ENCODE peak calls at places on chromosomes 13 and 19, in eight cellular contexts. One of them, this sample, is unnamed.
A peak's percentile ranks its signal among the peaks of the same experiment; 100 is the strongest.

GRCh38 chr13:27919299-27919933 is 384 bp upstream of the PDX1 start:
- DNase-seq in adrenal gland: no peak
- DNase-seq in uterus: no peak
- DNase-seq in upper lobe of left lung: no peak
- DNase-seq in K562: no peak
- DNase-seq in right lobe of liver: no peak
- DNase-seq in H1: no peak
- DNase-seq in A549: peak; percentile 53
- DNase-seq in this sample: no peak

GRCh38 chr13:100497394-100497793 is 91.2 kb downstream of the GGACT start:
- DNase-seq in A549: no peak
- DNase-seq in uterus: no peak
- DNase-seq in adrenal gland: no peak
- DNase-seq in K562: peak; percentile 11
- DNase-seq in H1: no peak
- DNase-seq in right lobe of liver: no peak
- DNase-seq in upper lobe of left lung: no peak
- DNase-seq in this sample: no peak

GRCh38 chr13:113668491-113668971 is 1.5 kb downstream of the GRK1 start:
- DNase-seq in adrenal gland: no peak
- DNase-seq in right lobe of liver: peak; percentile 46
- DNase-seq in upper lobe of left lung: peak; percentile 58
- DNase-seq in uterus: peak; percentile 5
- DNase-seq in H1: no peak
- DNase-seq in K562: no peak
- DNase-seq in A549: no peak
- DNase-seq in this sample: no peak

GRCh38 chr13:108987488-108987887 is 358.1 kb downstream of the MYO16 start:
- DNase-seq in H1: no peak
- DNase-seq in adrenal gland: no peak
- DNase-seq in right lobe of liver: no peak
- DNase-seq in upper lobe of left lung: no peak
- DNase-seq in uterus: no peak
- DNase-seq in K562: no peak
- DNase-seq in A549: no peak
- DNase-seq in this sample: no peak

GRCh38 chr19:1837625-1838105 is 10.6 kb downstream of the REXO1 start:
- DNase-seq in K562: peak; percentile 83
- DNase-seq in uterus: no peak
- DNase-seq in H1: no peak
- DNase-seq in A549: no peak
- DNase-seq in right lobe of liver: no peak
- DNase-seq in upper lobe of left lung: peak; percentile 92
- DNase-seq in adrenal gland: peak; percentile 77
- DNase-seq in this sample: no peak

GRCh38 chr13:48478401-48478800 is 54.5 kb downstream of the RCBTB2 start:
- DNase-seq in uterus: no peak
- DNase-seq in H1: no peak
- DNase-seq in adrenal gland: no peak
- DNase-seq in right lobe of liver: no peak
- DNase-seq in upper lobe of left lung: no peak
- DNase-seq in A549: no peak
- DNase-seq in K562: no peak
- DNase-seq in this sample: no peak

GRCh38 chr19:29587518-29587986 is 18.5 kb upstream of the POP4 start:
- DNase-seq in upper lobe of left lung: no peak
- DNase-seq in A549: no peak
- DNase-seq in right lobe of liver: no peak
- DNase-seq in K562: no peak
- DNase-seq in adrenal gland: no peak
- DNase-seq in H1: no peak
- DNase-seq in uterus: no peak
- DNase-seq in this sample: no peak

GRCh38 chr13:43273362-43273761 is 250.0 kb downstream of the DNAJC15 start:
- DNase-seq in right lobe of liver: no peak
- DNase-seq in upper lobe of left lung: no peak
- DNase-seq in A549: no peak
- DNase-seq in K562: no peak
- DNase-seq in adrenal gland: no peak
- DNase-seq in H1: no peak
- DNase-seq in uterus: no peak
- DNase-seq in this sample: no peak

GRCh38 chr19:57708641-57709354 is at the start of gene ZNF154:
- DNase-seq in upper lobe of left lung: peak; percentile 78
- DNase-seq in K562: no peak
- DNase-seq in right lobe of liver: no peak
- DNase-seq in uterus: no peak
- DNase-seq in A549: no peak
- DNase-seq in adrenal gland: peak; percentile 83
- DNase-seq in H1: peak; percentile 65
- DNase-seq in this sample: no peak

GRCh38 chr13:112900691-112901091 is 68.3 kb upstream of the MCF2L start:
- DNase-seq in adrenal gland: no peak
- DNase-seq in uterus: no peak
- DNase-seq in K562: no peak
- DNase-seq in right lobe of liver: no peak
- DNase-seq in A549: no peak
- DNase-seq in H1: no peak
- DNase-seq in upper lobe of left lung: peak; percentile 46
- DNase-seq in this sample: no peak

GRCh38 chr13:30030141-30030750 is 179.8 kb upstream of the UBL3 start:
- DNase-seq in uterus: no peak
- DNase-seq in H1: no peak
- DNase-seq in A549: no peak
- DNase-seq in K562: no peak
- DNase-seq in upper lobe of left lung: no peak
- DNase-seq in right lobe of liver: no peak
- DNase-seq in adrenal gland: no peak
- DNase-seq in this sample: no peak

GRCh38 chr19:49395581-49396407 is 7.7 kb downstream of the KASH5 start:
- DNase-seq in K562: no peak
- DNase-seq in adrenal gland: no peak
- DNase-seq in upper lobe of left lung: no peak
- DNase-seq in A549: no peak
- DNase-seq in uterus: no peak
- DNase-seq in right lobe of liver: no peak
- DNase-seq in H1: no peak
- DNase-seq in this sample: no peak

GRCh38 chr19:10286803-10287737 is at the start of gene ICAM4:
- DNase-seq in adrenal gland: peak; percentile 84
- DNase-seq in upper lobe of left lung: peak; percentile 91
- DNase-seq in right lobe of liver: peak; percentile 78
- DNase-seq in uterus: peak; percentile 45
- DNase-seq in A549: no peak
- DNase-seq in H1: no peak
- DNase-seq in K562: peak; percentile 95
- DNase-seq in this sample: no peak

DNA sequence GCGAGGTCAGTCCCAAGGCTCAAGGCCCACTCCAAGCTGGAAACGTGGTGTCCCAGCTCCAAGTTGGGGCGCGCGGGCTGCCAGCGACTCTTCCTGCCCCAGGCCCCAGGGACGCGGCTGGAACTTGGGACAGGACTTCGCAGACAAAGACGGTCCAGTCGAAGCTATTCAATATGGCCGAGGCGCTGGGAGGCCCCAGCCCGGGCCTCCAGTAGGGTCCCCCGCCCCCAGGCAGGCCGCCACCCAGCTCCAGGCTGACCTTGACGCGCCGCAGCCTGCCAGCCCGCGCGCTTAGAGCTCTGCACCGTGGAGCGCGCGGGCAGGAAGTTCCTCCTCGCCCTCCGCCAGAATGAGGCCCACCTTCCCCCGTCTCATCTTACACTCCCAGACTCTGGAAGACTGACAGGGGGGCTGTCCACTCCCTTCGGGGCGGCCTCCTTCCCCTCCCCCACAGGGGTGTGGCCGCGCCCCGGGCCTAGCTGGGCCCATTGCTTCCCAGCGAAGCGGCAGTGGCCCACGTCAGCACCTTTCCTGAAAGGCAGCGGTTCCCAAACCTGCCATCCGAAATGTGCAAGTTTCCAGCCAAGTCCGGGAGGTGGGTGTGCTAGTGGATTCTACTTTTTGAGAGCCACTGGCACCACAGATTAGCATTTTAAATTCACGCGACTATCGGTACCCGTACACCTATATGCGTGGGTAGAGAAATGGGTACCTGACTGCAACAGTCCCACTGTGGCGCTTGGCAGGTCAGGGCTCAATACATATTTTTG is at the start of gene CCDC8:
- DNase-seq in right lobe of liver: no peak
- DNase-seq in adrenal gland: peak; percentile 94
- DNase-seq in uterus: peak; percentile 95
- DNase-seq in K562: peak; percentile 98
- DNase-seq in H1: peak; percentile 86
- DNase-seq in A549: no peak
- DNase-seq in upper lobe of left lung: peak; percentile 91
- DNase-seq in this sample: no peak
- TF ChIP-seq POLR2A in right lobe of liver: no peak
- TF ChIP-seq POLR2A in adrenal gland: peak; percentile 90
- TF ChIP-seq POLR2A in uterus: peak; percentile 96
- TF ChIP-seq POLR2A in K562: peak; percentile 93
- TF ChIP-seq POLR2A in H1: peak; percentile 73
- TF ChIP-seq POLR2A in A549: no peak
- TF ChIP-seq POLR2A in upper lobe of left lung: peak; percentile 65
- TF ChIP-seq POLR2A in this sample: peak; percentile 48

GRCh38 chr19:16361926-16362325 is 37.3 kb downstream of the KLF2 start:
- DNase-seq in H1: no peak
- DNase-seq in upper lobe of left lung: no peak
- DNase-seq in uterus: no peak
- DNase-seq in right lobe of liver: no peak
- DNase-seq in adrenal gland: no peak
- DNase-seq in K562: no peak
- DNase-seq in A549: no peak
- DNase-seq in this sample: no peak
- H3K4me1 ChIP-seq in H1: no peaks in the 10 kb centered on the region
- H3K4me1 ChIP-seq in upper lobe of left lung: peaks cover 25% of the 10 kb centered on the region
- H3K4me1 ChIP-seq in uterus: no peaks in the 10 kb centered on the region
- H3K4me1 ChIP-seq in right lobe of liver: no peaks in the 10 kb centered on the region
- H3K4me1 ChIP-seq in adrenal gland: no peaks in the 10 kb centered on the region
- H3K4me1 ChIP-seq in K562: no peaks in the 10 kb centered on the region
- H3K4me1 ChIP-seq in A549: no peaks in the 10 kb centered on the region
- H3K4me1 ChIP-seq in this sample: peaks cover 18% of the 10 kb centered on the region

GRCh38 chr19:6997679-6998445 is 23.4 kb downstream of the MBD3L2B start:
- DNase-seq in A549: no peak
- DNase-seq in right lobe of liver: no peak
- DNase-seq in adrenal gland: no peak
- DNase-seq in K562: no peak
- DNase-seq in H1: no peak
- DNase-seq in upper lobe of left lung: no peak
- DNase-seq in uterus: no peak
- DNase-seq in this sample: no peak
- H3K4me3 ChIP-seq in A549: no peak overlapping the region
- H3K4me3 ChIP-seq in right lobe of liver: no peak overlapping the region
- H3K4me3 ChIP-seq in adrenal gland: no peak overlapping the region
- H3K4me3 ChIP-seq in K562: no peak overlapping the region
- H3K4me3 ChIP-seq in H1: no peak overlapping the region
- H3K4me3 ChIP-seq in upper lobe of left lung: no peak overlapping the region
- H3K4me3 ChIP-seq in uterus: no peak overlapping the region
- H3K4me3 ChIP-seq in this sample: no peak overlapping the region

GRCh38 chr19:13788991-13789390 is 6.3 kb upstream of the ZSWIM4 start:
- DNase-seq in adrenal gland: no peak
- DNase-seq in A549: no peak
- DNase-seq in uterus: no peak
- DNase-seq in upper lobe of left lung: no peak
- DNase-seq in K562: no peak
- DNase-seq in H1: no peak
- DNase-seq in right lobe of liver: no peak
- DNase-seq in this sample: no peak
- TF ChIP-seq POLR2A in adrenal gland: no peak
- TF ChIP-seq POLR2A in A549: no peak
- TF ChIP-seq POLR2A in uterus: no peak
- TF ChIP-seq POLR2A in upper lobe of left lung: no peak
- TF ChIP-seq POLR2A in K562: no peak
- TF ChIP-seq POLR2A in H1: no peak
- TF ChIP-seq POLR2A in right lobe of liver: no peak
- TF ChIP-seq POLR2A in this sample: no peak

GRCh38 chr13:41060723-41061074 is 610 bp upstream of the WBP4 start:
- DNase-seq in uterus: peak; percentile 82
- DNase-seq in A549: peak; percentile 83
- DNase-seq in K562: peak; percentile 84
- DNase-seq in H1: peak; percentile 27
- DNase-seq in upper lobe of left lung: peak; percentile 95
- DNase-seq in adrenal gland: peak; percentile 91
- DNase-seq in right lobe of liver: peak; percentile 88
- DNase-seq in this sample: peak; percentile 64

GRCh38 chr13:41061075-41061913 is at the start of gene WBP4:
- DNase-seq in K562: peak; percentile 92
- DNase-seq in uterus: peak; percentile 95
- DNase-seq in right lobe of liver: peak; percentile 97
- DNase-seq in A549: peak; percentile 95
- DNase-seq in adrenal gland: peak; percentile 98
- DNase-seq in H1: peak; percentile 90
- DNase-seq in upper lobe of left lung: peak; percentile 95
- DNase-seq in this sample: peak; percentile 79

GRCh38 chr13:41064493-41064892 is 3.2 kb downstream of the WBP4 start:
- DNase-seq in uterus: no peak
- DNase-seq in adrenal gland: no peak
- DNase-seq in right lobe of liver: no peak
- DNase-seq in upper lobe of left lung: no peak
- DNase-seq in K562: no peak
- DNase-seq in H1: no peak
- DNase-seq in A549: no peak
- DNase-seq in this sample: no peak

GRCh38 chr13:41059896-41060722 is 1.2 kb upstream of the WBP4 start:
- DNase-seq in right lobe of liver: peak; percentile 95
- DNase-seq in adrenal gland: peak; percentile 95
- DNase-seq in uterus: peak; percentile 95
- DNase-seq in K562: peak; percentile 89
- DNase-seq in upper lobe of left lung: peak; percentile 94
- DNase-seq in H1: peak; percentile 70
- DNase-seq in A549: peak; percentile 91
- DNase-seq in this sample: peak; percentile 26

DNA sequence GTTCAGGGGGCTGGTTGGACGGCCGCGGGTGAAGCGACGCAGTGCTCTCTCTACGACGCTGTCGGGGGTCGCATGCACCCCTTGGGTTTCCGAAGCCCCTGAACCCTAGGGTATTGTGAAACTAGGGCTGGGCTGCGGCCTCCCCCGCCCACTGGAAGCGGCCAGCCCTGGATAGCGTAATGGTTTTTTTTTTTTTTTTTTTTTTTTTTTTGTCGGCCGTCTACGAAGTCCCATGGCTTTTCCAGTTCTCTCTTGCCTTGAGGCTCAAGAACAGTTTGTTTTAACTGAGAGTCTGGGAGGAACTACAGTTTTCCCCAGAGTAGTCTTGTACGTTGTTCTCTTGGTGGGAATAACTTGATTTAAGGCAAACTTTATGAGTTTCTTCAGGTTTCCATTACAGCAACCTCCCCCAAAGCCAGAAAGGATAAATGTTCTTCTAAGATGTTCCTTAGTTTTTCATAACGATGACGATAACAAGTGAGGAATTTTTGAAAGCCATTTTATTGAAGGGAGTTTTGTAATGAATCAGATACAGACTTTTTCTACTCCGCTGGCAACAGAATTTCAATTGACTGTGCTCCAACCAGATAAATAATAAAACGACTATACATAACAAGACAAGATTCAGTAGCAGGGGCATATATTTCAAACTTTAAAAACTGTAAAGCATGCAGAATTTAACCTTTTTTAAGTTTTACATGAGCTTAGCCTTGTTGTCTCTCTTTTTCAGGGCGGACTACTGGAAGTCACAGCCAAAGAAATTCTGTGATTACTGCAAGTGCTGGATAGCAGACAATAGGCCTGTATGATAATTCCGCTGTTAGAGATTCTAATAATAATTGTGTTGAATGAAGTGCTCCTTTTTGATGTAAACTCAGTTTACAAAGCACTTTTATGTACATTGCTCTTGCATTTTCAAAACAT is 867 bp downstream of the WBP4 start:
- DNase-seq in uterus: no peak
- DNase-seq in K562: no peak
- DNase-seq in adrenal gland: no peak
- DNase-seq in upper lobe of left lung: no peak
- DNase-seq in A549: no peak
- DNase-seq in right lobe of liver: no peak
- DNase-seq in H1: no peak
- DNase-seq in this sample: no peak
- H3K4me1 ChIP-seq in uterus: peaks cover 28% of the 10 kb centered on the region
- H3K4me1 ChIP-seq in K562: peaks cover 12% of the 10 kb centered on the region
- H3K4me1 ChIP-seq in adrenal gland: peaks cover 53% of the 10 kb centered on the region
- H3K4me1 ChIP-seq in upper lobe of left lung: peaks cover 42% of the 10 kb centered on the region
- H3K4me1 ChIP-seq in A549: peaks cover 35% of the 10 kb centered on the region
- H3K4me1 ChIP-seq in right lobe of liver: no peaks in the 10 kb centered on the region
- H3K4me1 ChIP-seq in H1: peaks cover 3% of the 10 kb centered on the region
- H3K4me1 ChIP-seq in this sample: peaks cover 62% of the 10 kb centered on the region

This sample was measured in esophagus squamous epithelium.